ENCODE peak calls at places on chromosome 20, in four cellular contexts. One of them, this sample, is unnamed.

GRCh38 chr20:46814366-46815232 is 80.0 kb upstream of the EYA2 start:
- DNase-seq in GM12891: no peak
- DNase-seq in K562: no peak
- DNase-seq in GM12878: no peak
- DNase-seq in this sample: no peak

GRCh38 chr20:44653536-44653935 is 2.0 kb upstream of the ADA start:
- DNase-seq in GM12891: no peak
- DNase-seq in K562: no peak
- DNase-seq in GM12878: no peak
- DNase-seq in this sample: no peak

GRCh38 chr20:47412073-47412472 is 55.6 kb upstream of the ZMYND8 start:
- DNase-seq in GM12891: no peak
- DNase-seq in K562: no peak
- DNase-seq in GM12878: peak
- DNase-seq in this sample: no peak

GRCh38 chr20:56776345-56776744 is 147.2 kb downstream of the TFAP2C start:
- DNase-seq in GM12891: no peak
- DNase-seq in K562: no peak
- DNase-seq in GM12878: no peak
- DNase-seq in this sample: no peak

GRCh38 chr20:60900581-60900980 is 351.5 kb upstream of the CDH4 start:
- DNase-seq in GM12891: no peak
- DNase-seq in K562: no peak
- DNase-seq in GM12878: no peak
- DNase-seq in this sample: no peak

GRCh38 chr20:41218466-41218865 is 81.1 kb downstream of the PLCG1 start:
- DNase-seq in GM12891: no peak
- DNase-seq in K562: no peak
- DNase-seq in GM12878: no peak
- DNase-seq in this sample: no peak

GRCh38 chr20:41213150-41213820 is 75.9 kb downstream of the PLCG1 start:
- DNase-seq in GM12891: no peak
- DNase-seq in K562: no peak
- DNase-seq in GM12878: no peak
- DNase-seq in this sample: no peak

GRCh38 chr20:17896771-17897369 is 71.7 kb downstream of the SNX5 start:
- DNase-seq in GM12891: no peak
- DNase-seq in K562: no peak
- DNase-seq in GM12878: peak
- DNase-seq in this sample: no peak

GRCh38 chr20:59400666-59401065 is 100.3 kb downstream of the EDN3 start:
- DNase-seq in GM12891: no peak
- DNase-seq in K562: no peak
- DNase-seq in GM12878: no peak
- DNase-seq in this sample: no peak

GRCh38 chr20:19376451-19376971 is 164.1 kb downstream of the SLC24A3 start:
- DNase-seq in GM12891: no peak
- DNase-seq in K562: no peak
- DNase-seq in GM12878: no peak
- DNase-seq in this sample: no peak

GRCh38 chr20:47400685-47401084 is 44.2 kb upstream of the ZMYND8 start:
- DNase-seq in GM12891: no peak
- DNase-seq in K562: peak
- DNase-seq in GM12878: no peak
- DNase-seq in this sample: no peak

GRCh38 chr20:48723308-48724264 is 104.2 kb downstream of the PREX1 start:
- DNase-seq in GM12891: no peak
- DNase-seq in K562: no peak
- DNase-seq in GM12878: no peak
- DNase-seq in this sample: no peak

GRCh38 chr20:25226433-25227316 is 21.2 kb upstream of the PYGB start:
- DNase-seq in GM12891: no peak
- DNase-seq in K562: no peak
- DNase-seq in GM12878: no peak
- DNase-seq in this sample: no peak

DNA sequence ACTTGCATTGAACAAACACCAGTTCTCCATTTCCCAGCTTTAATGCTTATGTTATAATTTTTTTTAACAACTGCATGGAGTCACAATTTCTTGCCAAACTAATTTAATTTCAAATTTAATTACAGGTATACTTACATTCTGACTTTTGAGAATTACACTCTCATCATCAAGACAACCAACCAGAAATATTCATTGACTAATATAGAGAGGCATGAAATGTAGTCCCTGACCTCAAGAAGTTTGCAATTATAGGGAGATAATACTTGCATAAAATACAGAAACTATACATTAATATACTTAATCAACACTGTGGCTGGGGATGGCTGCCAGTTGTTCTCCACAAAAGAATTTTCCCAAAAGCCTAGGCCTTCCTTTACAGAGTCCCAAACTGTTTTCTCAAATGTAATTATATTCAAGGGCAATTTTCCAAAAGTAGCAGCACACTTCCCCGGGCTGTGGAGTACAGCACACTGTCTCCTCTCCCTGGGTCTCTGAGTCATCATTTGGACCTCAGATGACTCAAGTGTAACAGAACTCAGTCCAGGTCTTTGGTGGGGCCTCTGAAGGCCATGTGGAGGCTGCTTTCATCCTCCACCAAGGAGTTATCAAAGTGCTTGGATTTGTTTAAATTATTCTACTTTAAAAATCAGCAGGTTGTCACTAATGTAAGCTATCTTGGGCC is 114.1 kb downstream of the KIF16B start:
- DNase-seq in GM12891: no peak
- DNase-seq in K562: peak
- DNase-seq in GM12878: no peak
- DNase-seq in this sample: no peak
- TF ChIP-seq TAF1 in GM12891: no peak
- TF ChIP-seq TAF1 in K562: no peak
- TF ChIP-seq TAF1 in GM12878: no peak
- TF ChIP-seq TAF1 in this sample: no peak

GRCh38 chr20:38968090-38968489 is 5.9 kb downstream of the DHX35 start:
- DNase-seq in GM12891: no peak
- DNase-seq in K562: no peak
- DNase-seq in GM12878: no peak
- DNase-seq in this sample: no peak
- TF ChIP-seq POLR2AphosphoS5 in GM12891: no peak
- TF ChIP-seq POLR2AphosphoS5 in K562: no peak
- TF ChIP-seq POLR2AphosphoS5 in GM12878: no peak
- TF ChIP-seq POLR2AphosphoS5 in this sample: no peak

GRCh38 chr20:5793916-5794315 is 43.7 kb downstream of the SHLD1 start:
- DNase-seq in GM12891: no peak
- DNase-seq in K562: no peak
- DNase-seq in GM12878: no peak
- DNase-seq in this sample: no peak

GRCh38 chr20:5796369-5797040 is 46.3 kb downstream of the SHLD1 start:
- DNase-seq in GM12891: no peak
- DNase-seq in K562: no peak
- DNase-seq in GM12878: no peak
- DNase-seq in this sample: no peak

GRCh38 chr20:5797843-5798462 is 47.8 kb downstream of the SHLD1 start:
- DNase-seq in GM12891: peak
- DNase-seq in K562: no peak
- DNase-seq in GM12878: peak
- DNase-seq in this sample: peak

DNA sequence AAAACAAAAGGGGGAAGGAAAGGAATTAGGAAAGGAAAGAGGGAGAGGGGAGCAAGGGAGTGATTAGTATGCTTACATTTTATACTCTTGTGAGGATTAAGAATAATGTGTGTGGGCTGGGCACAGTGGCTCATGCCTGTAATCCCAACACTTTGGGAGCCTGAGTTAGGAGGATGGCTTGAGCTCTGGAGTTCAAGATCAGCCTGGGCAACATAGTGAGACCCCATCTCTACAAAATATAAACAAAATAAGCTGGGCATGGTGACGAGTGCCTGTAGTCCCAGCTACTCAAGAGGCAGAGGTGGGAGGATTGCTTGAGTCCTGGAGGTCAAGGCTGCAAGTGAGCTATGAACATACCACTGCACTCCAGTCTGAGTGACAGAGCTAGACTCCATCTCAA is 47.0 kb downstream of the SHLD1 start:
- DNase-seq in GM12891: no peak
- DNase-seq in K562: no peak
- DNase-seq in GM12878: no peak
- DNase-seq in this sample: no peak
- TF ChIP-seq POLR2A in GM12891: no peak
- TF ChIP-seq POLR2A in K562: no peak
- TF ChIP-seq POLR2A in GM12878: no peak
- TF ChIP-seq POLR2A in this sample: no peak

DNA sequence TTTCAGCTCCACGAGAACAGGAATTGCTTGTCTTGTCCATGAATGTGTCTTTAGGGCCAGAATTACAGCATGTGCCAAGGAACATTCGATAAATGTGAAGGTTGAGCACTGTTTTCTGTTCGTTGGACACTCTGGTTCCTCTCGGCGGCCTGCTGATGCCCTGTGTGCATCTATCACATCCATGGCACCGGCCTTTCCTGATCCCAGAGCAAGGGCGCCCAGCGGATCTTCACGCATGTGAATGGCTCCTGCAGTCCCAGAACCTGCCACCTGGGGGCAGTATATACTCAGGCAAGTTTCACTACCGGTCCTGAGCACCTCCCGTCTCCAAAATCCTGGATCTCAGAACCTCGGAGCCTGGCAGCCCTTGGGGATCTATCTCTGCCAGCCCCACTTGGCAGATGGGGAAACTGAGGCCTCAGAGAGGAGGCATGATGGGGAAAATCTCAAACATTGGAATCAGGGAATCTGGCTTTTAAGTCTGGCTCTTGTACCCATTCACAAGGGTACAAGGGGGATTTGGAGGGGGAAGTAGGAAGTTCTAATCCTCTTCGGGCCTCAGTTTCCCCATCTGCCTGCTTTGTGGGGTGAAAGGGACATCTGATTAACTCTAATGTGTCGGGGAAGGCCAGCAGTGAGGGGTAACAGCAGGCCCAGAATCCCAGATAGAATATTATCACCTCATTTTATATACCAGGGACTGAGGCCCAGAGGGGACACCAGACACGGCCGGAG is 4.3 kb upstream of the CEBPB start:
- DNase-seq in GM12891: no peak
- DNase-seq in K562: peak
- DNase-seq in GM12878: no peak
- DNase-seq in this sample: no peak
- TF ChIP-seq TAF1 in GM12891: no peak
- TF ChIP-seq TAF1 in K562: no peak
- TF ChIP-seq TAF1 in GM12878: no peak
- TF ChIP-seq TAF1 in this sample: no peak

GRCh38 chr20:36308986-36309385 is 2.8 kb downstream of the DLGAP4 start:
- DNase-seq in GM12891: no peak
- DNase-seq in K562: no peak
- DNase-seq in GM12878: no peak
- DNase-seq in this sample: no peak

GRCh38 chr20:36306557-36307411 is 645 bp downstream of the DLGAP4 start:
- DNase-seq in GM12891: no peak
- DNase-seq in K562: no peak
- DNase-seq in GM12878: no peak
- DNase-seq in this sample: no peak

GRCh38 chr20:36305602-36306556 is at the start of gene DLGAP4:
- DNase-seq in GM12891: no peak
- DNase-seq in K562: no peak
- DNase-seq in GM12878: no peak
- DNase-seq in this sample: no peak

GRCh38 chr20:36308318-36308710 is 2.2 kb downstream of the DLGAP4 start:
- DNase-seq in GM12891: no peak
- DNase-seq in K562: no peak
- DNase-seq in GM12878: no peak
- DNase-seq in this sample: no peak

GRCh38 chr20:36307412-36308317 is 1.5 kb downstream of the DLGAP4 start:
- DNase-seq in GM12891: no peak
- DNase-seq in K562: no peak
- DNase-seq in GM12878: no peak
- DNase-seq in this sample: no peak
- TF ChIP-seq POLR2AphosphoS5 in GM12891: no peak
- TF ChIP-seq POLR2AphosphoS5 in K562: no peak
- TF ChIP-seq POLR2AphosphoS5 in GM12878: no peak
- TF ChIP-seq POLR2AphosphoS5 in this sample: no peak

GRCh38 chr20:55744896-55745295 is 260.4 kb downstream of the CBLN4 start:
- DNase-seq in GM12891: no peak
- DNase-seq in K562: no peak
- DNase-seq in GM12878: no peak
- DNase-seq in this sample: no peak

GRCh38 chr20:55746723-55747122 is 258.6 kb downstream of the CBLN4 start:
- DNase-seq in GM12891: no peak
- DNase-seq in K562: no peak
- DNase-seq in GM12878: no peak
- DNase-seq in this sample: no peak

GRCh38 chr20:55740076-55740475 is 265.2 kb downstream of the CBLN4 start:
- DNase-seq in GM12891: no peak
- DNase-seq in K562: no peak
- DNase-seq in GM12878: no peak
- DNase-seq in this sample: no peak

GRCh38 chr20:55745840-55746239 is 259.5 kb downstream of the CBLN4 start:
- DNase-seq in GM12891: no peak
- DNase-seq in K562: no peak
- DNase-seq in GM12878: no peak
- DNase-seq in this sample: no peak
- TF ChIP-seq POLR2A in GM12891: no peak
- TF ChIP-seq POLR2A in K562: no peak
- TF ChIP-seq POLR2A in GM12878: no peak
- TF ChIP-seq POLR2A in this sample: no peak

This sample was measured in GM12892.